ENCODE peak calls at places on chromosomes 16 and 17, in eight cellular contexts. F is spleen; G is CD8-positive, alpha-beta T cell; B is cardiac muscle cell; L is gastrocnemius medialis; Y is endodermal cell; R is AG04450; I is RWPE1. X is an unnamed sample.

GRCh38 chr17:79090503-79091372 is 16.1 kb downstream of the ENGASE start:
- DNase-seq in F (no peak), G (no peak), B (peak), L (no peak), Y (peak), R (no peak), I (no peak), X (peak)

GRCh38 chr17:4594406-4595349 is 10.3 kb downstream of the SMTNL2 start:
- DNase-seq in F (no peak), G (peak), B (no peak), L (no peak), Y (peak), R (no peak), I (no peak), X (peak)

GRCh38 chr17:75604034-75604695 is 16.6 kb downstream of the MYO15B start:
- DNase-seq in F (no peak), G (no peak), B (no peak), L (no peak), Y (peak), R (no peak), I (no peak), X (no peak)

GRCh38 chr16:68486671-68487495 is 38.6 kb upstream of the SMPD3 start:
- DNase-seq in F (no peak), G (no peak), B (no peak), L (no peak), Y (no peak), R (no peak), I (no peak), X (no peak)

GRCh38 chr16:28910046-28911031 is 14.7 kb downstream of the RABEP2 start:
- DNase-seq in F (no peak), G (no peak), B (no peak), L (no peak), Y (no peak), R (no peak), I (peak), X (no peak)

GRCh38 chr16:88815901-88816589 is 4.3 kb upstream of the APRT start:
- DNase-seq in F (peak), G (peak), B (peak), L (no peak), Y (peak), R (no peak), I (peak), X (peak)

GRCh38 chr16:67022531-67023214 is 6.3 kb upstream of the CBFB start:
- DNase-seq in F (no peak), G (peak), B (no peak), L (no peak), Y (no peak), R (no peak), I (no peak), X (no peak)

GRCh38 chr17:81395600-81396277 is 482 bp downstream of the BAHCC1 start:
- DNase-seq in F (no peak), G (no peak), B (no peak), L (no peak), Y (no peak), R (no peak), I (no peak), X (peak)

GRCh38 chr17:47776330-47777197 is 43.5 kb downstream of the TBX21 start:
- DNase-seq in F (no peak), G (no peak), B (peak), L (no peak), Y (peak), R (no peak), I (peak), X (peak)

GRCh38 chr16:12874135-12874534 is 27.3 kb upstream of the SHISA9 start:
- DNase-seq in F (no peak), G (no peak), B (no peak), L (no peak), Y (no peak), R (no peak), I (peak), X (no peak)

GRCh38 chr16:58421029-58421428 is 28.8 kb downstream of the GINS3 start:
- DNase-seq in F (no peak), G (no peak), B (no peak), L (no peak), Y (no peak), R (no peak), I (no peak), X (no peak)

GRCh38 chr16:30184430-30185140 is 1.2 kb downstream of the CORO1A start:
- DNase-seq in F (peak), G (no peak), B (no peak), L (peak), Y (peak), R (no peak), I (no peak), X (no peak)

GRCh38 chr17:45692661-45693060 is 91.5 kb upstream of the CRHR1 start:
- DNase-seq in F (no peak), G (no peak), B (no peak), L (no peak), Y (no peak), R (no peak), I (no peak), X (no peak)

GRCh38 chr17:81580481-81580880 is 28.3 kb upstream of the FAAP100 start:
- DNase-seq in F (no peak), G (no peak), B (no peak), L (no peak), Y (no peak), R (no peak), I (no peak), X (no peak)

GRCh38 chr16:17312100-17312732 is 158.5 kb downstream of the XYLT1 start:
- DNase-seq in F (no peak), G (no peak), B (no peak), L (no peak), Y (peak), R (no peak), I (peak), X (no peak)

GRCh38 chr17:57566724-57567123 is 178.4 kb downstream of the CCDC182 start:
- DNase-seq in F (no peak), G (no peak), B (no peak), L (no peak), Y (no peak), R (no peak), I (no peak), X (no peak)

GRCh38 chr16:2785101-2785991 is 2.0 kb downstream of the PRSS33 start:
- DNase-seq in F (peak), G (peak), B (no peak), L (no peak), Y (peak), R (no peak), I (no peak), X (no peak)
- TF ChIP-seq CTCF in F (peak), G (peak), B (peak), L (no peak), Y (peak), R (peak), I (peak), X (no peak)

DNA sequence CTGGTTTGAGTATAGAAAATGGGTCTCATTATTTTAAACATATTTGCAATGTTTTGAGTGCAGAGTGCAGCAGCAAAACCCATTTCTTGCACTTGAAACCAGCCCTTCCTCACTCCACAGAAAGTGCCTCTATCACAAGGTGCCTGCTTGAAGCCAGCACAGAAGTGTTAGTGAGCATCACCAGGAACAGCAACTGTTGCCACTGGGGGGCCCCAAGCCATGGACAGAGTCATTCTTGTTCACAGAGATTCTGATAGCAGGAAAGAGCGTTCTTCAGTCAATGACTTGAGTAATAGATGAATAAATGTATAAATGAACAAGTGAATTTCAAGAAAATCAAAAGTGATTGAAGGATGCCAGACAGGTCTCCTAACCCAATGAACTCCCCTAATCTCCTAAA is 45.6 kb downstream of the CHD9NB start:
- DNase-seq in F (no peak), G (no peak), B (no peak), L (no peak), Y (peak), R (no peak), I (no peak), X (no peak)
- TF ChIP-seq CTCF in F (no peak), G (no peak), B (no peak), L (no peak), Y (peak), R (no peak), I (no peak), X (no peak)

GRCh38 chr16:11283820-11284248 is 2.7 kb upstream of the PRM1 start:
- DNase-seq in F (no peak), G (no peak), B (peak), L (no peak), Y (no peak), R (no peak), I (no peak), X (no peak)
- TF ChIP-seq CTCF in F (no peak), G (no peak), B (peak), L (no peak), Y (peak), R (peak), I (no peak), X (no peak)

GRCh38 chr16:1075546-1075945 is 3.0 kb downstream of the SSTR5 start:
- DNase-seq in F (no peak), G (no peak), B (no peak), L (no peak), Y (no peak), R (no peak), I (no peak), X (no peak)

GRCh38 chr16:1072526-1073261 is at the start of gene SSTR5:
- DNase-seq in F (no peak), G (no peak), B (no peak), L (no peak), Y (peak), R (no peak), I (no peak), X (no peak)

GRCh38 chr16:1073262-1073558 is 663 bp downstream of the SSTR5 start:
- DNase-seq in F (no peak), G (no peak), B (no peak), L (no peak), Y (no peak), R (no peak), I (no peak), X (no peak)

GRCh38 chr16:1074379-1074649 is 1.8 kb downstream of the SSTR5 start:
- DNase-seq in F (no peak), G (no peak), B (no peak), L (no peak), Y (no peak), R (no peak), I (no peak), X (no peak)

GRCh38 chr16:1073566-1074378 is 1.2 kb downstream of the SSTR5 start:
- DNase-seq in F (no peak), G (no peak), B (no peak), L (no peak), Y (peak), R (no peak), I (no peak), X (no peak)
- TF ChIP-seq CTCF in F (no peak), G (no peak), B (no peak), L (peak), Y (peak), R (no peak), I (peak), X (peak)